ENCODE peak calls at places on chromosome 5, in six cellular contexts. Y is posterior cingulate gyrus; I is EL; T is CD8-positive, alpha-beta memory T cell; L is HFFc6; V is lower lobe of right lung. A is an unnamed sample.

GRCh38 chr5:109253262-109253661 is 156.5 kb downstream of the PJA2 start:
- DNase-seq in Y (no peak), I (no peak), T (no peak), L (no peak), V (no peak), A (no peak)

GRCh38 chr5:65395526-65396155 is 86.1 kb downstream of the ADAMTS6 start:
- DNase-seq in Y (no peak), I (peak), T (no peak), L (no peak), V (no peak), A (no peak)

GRCh38 chr5:160207061-160207460 is 22.2 kb upstream of the FABP6 start:
- DNase-seq in Y (no peak), I (no peak), T (no peak), L (no peak), V (no peak), A (no peak)

GRCh38 chr5:92552206-92553160 is 1028.5 kb downstream of the NR2F1-AS1 start:
- DNase-seq in Y (no peak), I (peak), T (no peak), L (peak), V (no peak), A (peak)

GRCh38 chr5:77846422-77847128 is 70.4 kb upstream of the TBCA start:
- DNase-seq in Y (no peak), I (no peak), T (no peak), L (no peak), V (no peak), A (no peak)

GRCh38 chr5:10601246-10602030 is 37.6 kb downstream of the ANKRD33B start:
- DNase-seq in Y (peak), I (peak), T (no peak), L (peak), V (peak), A (peak)

GRCh38 chr5:153630546-153630945 is 140.1 kb downstream of the GRIA1 start:
- DNase-seq in Y (no peak), I (no peak), T (no peak), L (no peak), V (no peak), A (no peak)

GRCh38 chr5:172939561-172939960 is 19.7 kb upstream of the RPL26L1 start:
- DNase-seq in Y (peak), I (no peak), T (no peak), L (no peak), V (no peak), A (no peak)

GRCh38 chr5:88667187-88668141 is 215.5 kb downstream of the MEF2C start:
- DNase-seq in Y (peak), I (no peak), T (no peak), L (no peak), V (no peak), A (no peak)